ENCODE peak calls at places on chromosome 21, in eight cellular contexts. One of them, this sample, is unnamed.
A peak's percentile ranks its signal among the peaks of the same experiment; 100 is the strongest.

GRCh38 chr21:39120876-39121599 is 62.2 kb downstream of the PSMG1 start:
- DNase-seq in colonic mucosa: peak; percentile 8
- DNase-seq in fibroblast of pulmonary artery: peak; percentile 31
- DNase-seq in MV-4-11: no peak
- DNase-seq in central memory CD4-positive, alpha-beta T cell: no peak
- DNase-seq in activated CD8-positive, alpha-beta T cell treated with anti-CD3 and anti-CD28 coated beads, Interleukin-2, amount 10 ng/mL, durations not matched to agents 7 days and 5 days: no peak
- DNase-seq in psoas muscle: no peak
- DNase-seq in LHCN-M2: no peak
- DNase-seq in this sample: no peak

GRCh38 chr21:45109831-45110492 is 35.6 kb downstream of the ADARB1 start:
- DNase-seq in colonic mucosa: no peak
- DNase-seq in MV-4-11: peak; percentile 99
- DNase-seq in activated CD8-positive, alpha-beta T cell treated with anti-CD3 and anti-CD28 coated beads, Interleukin-2, amount 10 ng/mL, durations not matched to agents 7 days and 5 days: peak; percentile 72
- DNase-seq in fibroblast of pulmonary artery: no peak
- DNase-seq in psoas muscle: no peak
- DNase-seq in central memory CD4-positive, alpha-beta T cell: peak; percentile 20
- DNase-seq in LHCN-M2: peak; percentile 43
- DNase-seq in this sample: peak; percentile 77

GRCh38 chr21:14259669-14260458 is 43.9 kb downstream of the RBM11 start:
- DNase-seq in central memory CD4-positive, alpha-beta T cell: peak; percentile 12
- DNase-seq in LHCN-M2: peak; percentile 34
- DNase-seq in activated CD8-positive, alpha-beta T cell treated with anti-CD3 and anti-CD28 coated beads, Interleukin-2, amount 10 ng/mL, durations not matched to agents 7 days and 5 days: no peak
- DNase-seq in colonic mucosa: peak; percentile 30
- DNase-seq in MV-4-11: peak; percentile 12
- DNase-seq in psoas muscle: no peak
- DNase-seq in fibroblast of pulmonary artery: peak; percentile 78
- DNase-seq in this sample: peak; percentile 28

GRCh38 chr21:44575307-44576024 is 1.9 kb downstream of the KRTAP10-4 start:
- DNase-seq in activated CD8-positive, alpha-beta T cell treated with anti-CD3 and anti-CD28 coated beads, Interleukin-2, amount 10 ng/mL, durations not matched to agents 7 days and 5 days: no peak
- DNase-seq in MV-4-11: no peak
- DNase-seq in colonic mucosa: no peak
- DNase-seq in central memory CD4-positive, alpha-beta T cell: no peak
- DNase-seq in psoas muscle: no peak
- DNase-seq in LHCN-M2: no peak
- DNase-seq in fibroblast of pulmonary artery: no peak
- DNase-seq in this sample: no peak

GRCh38 chr21:43345746-43346409 is 81.1 kb downstream of the SIK1 start:
- DNase-seq in LHCN-M2: peak; percentile 68
- DNase-seq in MV-4-11: peak; percentile 96
- DNase-seq in activated CD8-positive, alpha-beta T cell treated with anti-CD3 and anti-CD28 coated beads, Interleukin-2, amount 10 ng/mL, durations not matched to agents 7 days and 5 days: peak; percentile 35
- DNase-seq in colonic mucosa: no peak
- DNase-seq in psoas muscle: no peak
- DNase-seq in central memory CD4-positive, alpha-beta T cell: no peak
- DNase-seq in fibroblast of pulmonary artery: peak; percentile 96
- DNase-seq in this sample: no peak

GRCh38 chr21:26845750-26846035 is 484 bp upstream of the ADAMTS1 start:
- DNase-seq in MV-4-11: no peak
- DNase-seq in fibroblast of pulmonary artery: no peak
- DNase-seq in colonic mucosa: no peak
- DNase-seq in central memory CD4-positive, alpha-beta T cell: no peak
- DNase-seq in psoas muscle: no peak
- DNase-seq in LHCN-M2: no peak
- DNase-seq in activated CD8-positive, alpha-beta T cell treated with anti-CD3 and anti-CD28 coated beads, Interleukin-2, amount 10 ng/mL, durations not matched to agents 7 days and 5 days: no peak
- DNase-seq in this sample: no peak

GRCh38 chr21:46002841-46003574 is 21.4 kb downstream of the COL6A1 start:
- DNase-seq in MV-4-11: no peak
- DNase-seq in central memory CD4-positive, alpha-beta T cell: no peak
- DNase-seq in fibroblast of pulmonary artery: no peak
- DNase-seq in colonic mucosa: peak; percentile 16
- DNase-seq in LHCN-M2: no peak
- DNase-seq in activated CD8-positive, alpha-beta T cell treated with anti-CD3 and anti-CD28 coated beads, Interleukin-2, amount 10 ng/mL, durations not matched to agents 7 days and 5 days: peak; percentile 13
- DNase-seq in psoas muscle: no peak
- DNase-seq in this sample: no peak

GRCh38 chr21:45356653-45357435 is 48.1 kb upstream of the COL18A1 start:
- DNase-seq in MV-4-11: no peak
- DNase-seq in LHCN-M2: no peak
- DNase-seq in psoas muscle: no peak
- DNase-seq in colonic mucosa: no peak
- DNase-seq in fibroblast of pulmonary artery: no peak
- DNase-seq in activated CD8-positive, alpha-beta T cell treated with anti-CD3 and anti-CD28 coated beads, Interleukin-2, amount 10 ng/mL, durations not matched to agents 7 days and 5 days: no peak
- DNase-seq in central memory CD4-positive, alpha-beta T cell: no peak
- DNase-seq in this sample: no peak

GRCh38 chr21:31647650-31648049 is 11.8 kb upstream of the SOD1 start:
- DNase-seq in activated CD8-positive, alpha-beta T cell treated with anti-CD3 and anti-CD28 coated beads, Interleukin-2, amount 10 ng/mL, durations not matched to agents 7 days and 5 days: no peak
- DNase-seq in colonic mucosa: no peak
- DNase-seq in psoas muscle: no peak
- DNase-seq in central memory CD4-positive, alpha-beta T cell: no peak
- DNase-seq in MV-4-11: no peak
- DNase-seq in LHCN-M2: no peak
- DNase-seq in fibroblast of pulmonary artery: no peak
- DNase-seq in this sample: no peak

GRCh38 chr21:37367758-37368535 is 1.4 kb downstream of the DYRK1A start:
- DNase-seq in fibroblast of pulmonary artery: peak; percentile 46
- DNase-seq in central memory CD4-positive, alpha-beta T cell: peak; percentile 22
- DNase-seq in activated CD8-positive, alpha-beta T cell treated with anti-CD3 and anti-CD28 coated beads, Interleukin-2, amount 10 ng/mL, durations not matched to agents 7 days and 5 days: peak; percentile 58
- DNase-seq in colonic mucosa: peak; percentile 56
- DNase-seq in psoas muscle: peak; percentile 55
- DNase-seq in MV-4-11: no peak
- DNase-seq in LHCN-M2: peak; percentile 40
- DNase-seq in this sample: no peak

GRCh38 chr21:38729745-38730401 is 75.9 kb upstream of the ETS2 start:
- DNase-seq in psoas muscle: no peak
- DNase-seq in MV-4-11: no peak
- DNase-seq in colonic mucosa: no peak
- DNase-seq in fibroblast of pulmonary artery: no peak
- DNase-seq in central memory CD4-positive, alpha-beta T cell: no peak
- DNase-seq in LHCN-M2: peak; percentile 42
- DNase-seq in activated CD8-positive, alpha-beta T cell treated with anti-CD3 and anti-CD28 coated beads, Interleukin-2, amount 10 ng/mL, durations not matched to agents 7 days and 5 days: no peak
- DNase-seq in this sample: no peak

GRCh38 chr21:41895643-41896493 is 16.7 kb upstream of the PRDM15 start:
- DNase-seq in colonic mucosa: no peak
- DNase-seq in MV-4-11: peak; percentile 50
- DNase-seq in psoas muscle: no peak
- DNase-seq in activated CD8-positive, alpha-beta T cell treated with anti-CD3 and anti-CD28 coated beads, Interleukin-2, amount 10 ng/mL, durations not matched to agents 7 days and 5 days: peak; percentile 83
- DNase-seq in LHCN-M2: peak; percentile 14
- DNase-seq in fibroblast of pulmonary artery: no peak
- DNase-seq in central memory CD4-positive, alpha-beta T cell: peak; percentile 28
- DNase-seq in this sample: peak; percentile 77

GRCh38 chr21:35204850-35205564 is 155.9 kb upstream of the RUNX1 start:
- DNase-seq in colonic mucosa: peak; percentile 60
- DNase-seq in activated CD8-positive, alpha-beta T cell treated with anti-CD3 and anti-CD28 coated beads, Interleukin-2, amount 10 ng/mL, durations not matched to agents 7 days and 5 days: no peak
- DNase-seq in MV-4-11: peak; percentile 78
- DNase-seq in psoas muscle: peak; percentile 72
- DNase-seq in fibroblast of pulmonary artery: peak; percentile 98
- DNase-seq in LHCN-M2: no peak
- DNase-seq in central memory CD4-positive, alpha-beta T cell: no peak
- DNase-seq in this sample: no peak

GRCh38 chr21:33849839-33850238 is 65.8 kb downstream of the ATP5PO start:
- DNase-seq in colonic mucosa: no peak
- DNase-seq in central memory CD4-positive, alpha-beta T cell: no peak
- DNase-seq in psoas muscle: no peak
- DNase-seq in activated CD8-positive, alpha-beta T cell treated with anti-CD3 and anti-CD28 coated beads, Interleukin-2, amount 10 ng/mL, durations not matched to agents 7 days and 5 days: no peak
- DNase-seq in fibroblast of pulmonary artery: no peak
- DNase-seq in MV-4-11: no peak
- DNase-seq in LHCN-M2: no peak
- DNase-seq in this sample: no peak

GRCh38 chr21:38244885-38245869 is 11.6 kb upstream of the KCNJ15 start:
- DNase-seq in colonic mucosa: no peak
- DNase-seq in LHCN-M2: peak; percentile 100
- DNase-seq in psoas muscle: peak; percentile 34
- DNase-seq in activated CD8-positive, alpha-beta T cell treated with anti-CD3 and anti-CD28 coated beads, Interleukin-2, amount 10 ng/mL, durations not matched to agents 7 days and 5 days: peak; percentile 80
- DNase-seq in central memory CD4-positive, alpha-beta T cell: peak; percentile 62
- DNase-seq in fibroblast of pulmonary artery: peak; percentile 92
- DNase-seq in MV-4-11: peak; percentile 53
- DNase-seq in this sample: peak; percentile 89

GRCh38 chr21:36888466-36888865 is 78.0 kb downstream of the HLCS start:
- DNase-seq in fibroblast of pulmonary artery: no peak
- DNase-seq in activated CD8-positive, alpha-beta T cell treated with anti-CD3 and anti-CD28 coated beads, Interleukin-2, amount 10 ng/mL, durations not matched to agents 7 days and 5 days: no peak
- DNase-seq in MV-4-11: no peak
- DNase-seq in LHCN-M2: no peak
- DNase-seq in central memory CD4-positive, alpha-beta T cell: no peak
- DNase-seq in colonic mucosa: no peak
- DNase-seq in psoas muscle: no peak
- DNase-seq in this sample: no peak

GRCh38 chr21:45611296-45611695 is 32.2 kb upstream of the PCBP3 start:
- DNase-seq in fibroblast of pulmonary artery: no peak
- DNase-seq in psoas muscle: no peak
- DNase-seq in central memory CD4-positive, alpha-beta T cell: no peak
- DNase-seq in LHCN-M2: no peak
- DNase-seq in activated CD8-positive, alpha-beta T cell treated with anti-CD3 and anti-CD28 coated beads, Interleukin-2, amount 10 ng/mL, durations not matched to agents 7 days and 5 days: no peak
- DNase-seq in colonic mucosa: no peak
- DNase-seq in MV-4-11: no peak
- DNase-seq in this sample: no peak

GRCh38 chr21:28548291-28548690 is 444.4 kb downstream of the LTN1 start:
- DNase-seq in psoas muscle: no peak
- DNase-seq in fibroblast of pulmonary artery: no peak
- DNase-seq in central memory CD4-positive, alpha-beta T cell: no peak
- DNase-seq in activated CD8-positive, alpha-beta T cell treated with anti-CD3 and anti-CD28 coated beads, Interleukin-2, amount 10 ng/mL, durations not matched to agents 7 days and 5 days: no peak
- DNase-seq in colonic mucosa: no peak
- DNase-seq in MV-4-11: no peak
- DNase-seq in LHCN-M2: no peak
- DNase-seq in this sample: no peak

GRCh38 chr21:39613029-39613934 is 542 bp downstream of the B3GALT5 start:
- DNase-seq in central memory CD4-positive, alpha-beta T cell: no peak
- DNase-seq in colonic mucosa: no peak
- DNase-seq in fibroblast of pulmonary artery: no peak
- DNase-seq in psoas muscle: no peak
- DNase-seq in LHCN-M2: no peak
- DNase-seq in activated CD8-positive, alpha-beta T cell treated with anti-CD3 and anti-CD28 coated beads, Interleukin-2, amount 10 ng/mL, durations not matched to agents 7 days and 5 days: no peak
- DNase-seq in MV-4-11: no peak
- DNase-seq in this sample: no peak

GRCh38 chr21:44090332-44090731 is 16.9 kb upstream of the PWP2 start:
- DNase-seq in fibroblast of pulmonary artery: no peak
- DNase-seq in central memory CD4-positive, alpha-beta T cell: no peak
- DNase-seq in psoas muscle: no peak
- DNase-seq in MV-4-11: no peak
- DNase-seq in LHCN-M2: no peak
- DNase-seq in colonic mucosa: peak; percentile 92
- DNase-seq in activated CD8-positive, alpha-beta T cell treated with anti-CD3 and anti-CD28 coated beads, Interleukin-2, amount 10 ng/mL, durations not matched to agents 7 days and 5 days: peak; percentile 24
- DNase-seq in this sample: no peak

GRCh38 chr21:37463083-37463780 is 96.7 kb downstream of the DYRK1A start:
- DNase-seq in LHCN-M2: peak; percentile 54
- DNase-seq in central memory CD4-positive, alpha-beta T cell: peak; percentile 35
- DNase-seq in activated CD8-positive, alpha-beta T cell treated with anti-CD3 and anti-CD28 coated beads, Interleukin-2, amount 10 ng/mL, durations not matched to agents 7 days and 5 days: no peak
- DNase-seq in colonic mucosa: no peak
- DNase-seq in fibroblast of pulmonary artery: peak; percentile 75
- DNase-seq in MV-4-11: peak; percentile 55
- DNase-seq in psoas muscle: no peak
- DNase-seq in this sample: peak; percentile 56

GRCh38 chr21:44822484-44823178 is 4.8 kb upstream of the SUMO3 start:
- DNase-seq in LHCN-M2: no peak
- DNase-seq in fibroblast of pulmonary artery: no peak
- DNase-seq in central memory CD4-positive, alpha-beta T cell: no peak
- DNase-seq in MV-4-11: no peak
- DNase-seq in activated CD8-positive, alpha-beta T cell treated with anti-CD3 and anti-CD28 coated beads, Interleukin-2, amount 10 ng/mL, durations not matched to agents 7 days and 5 days: no peak
- DNase-seq in colonic mucosa: no peak
- DNase-seq in psoas muscle: no peak
- DNase-seq in this sample: no peak

GRCh38 chr21:46127239-46128105 is 27.9 kb downstream of the FTCD start:
- DNase-seq in psoas muscle: peak; percentile 11
- DNase-seq in activated CD8-positive, alpha-beta T cell treated with anti-CD3 and anti-CD28 coated beads, Interleukin-2, amount 10 ng/mL, durations not matched to agents 7 days and 5 days: no peak
- DNase-seq in MV-4-11: no peak
- DNase-seq in fibroblast of pulmonary artery: no peak
- DNase-seq in colonic mucosa: no peak
- DNase-seq in LHCN-M2: no peak
- DNase-seq in central memory CD4-positive, alpha-beta T cell: no peak
- DNase-seq in this sample: no peak

GRCh38 chr21:39863111-39863510 is 4.1 kb upstream of the PCP4 start:
- DNase-seq in LHCN-M2: no peak
- DNase-seq in central memory CD4-positive, alpha-beta T cell: no peak
- DNase-seq in colonic mucosa: peak; percentile 57
- DNase-seq in MV-4-11: no peak
- DNase-seq in psoas muscle: no peak
- DNase-seq in fibroblast of pulmonary artery: no peak
- DNase-seq in activated CD8-positive, alpha-beta T cell treated with anti-CD3 and anti-CD28 coated beads, Interleukin-2, amount 10 ng/mL, durations not matched to agents 7 days and 5 days: no peak
- DNase-seq in this sample: no peak

GRCh38 chr21:42454791-42455190 is 41.2 kb downstream of the RSPH1 start:
- DNase-seq in colonic mucosa: no peak
- DNase-seq in central memory CD4-positive, alpha-beta T cell: no peak
- DNase-seq in fibroblast of pulmonary artery: no peak
- DNase-seq in psoas muscle: no peak
- DNase-seq in LHCN-M2: no peak
- DNase-seq in activated CD8-positive, alpha-beta T cell treated with anti-CD3 and anti-CD28 coated beads, Interleukin-2, amount 10 ng/mL, durations not matched to agents 7 days and 5 days: no peak
- DNase-seq in MV-4-11: no peak
- DNase-seq in this sample: no peak

GRCh38 chr21:42836767-42837301 is 42.5 kb downstream of the WDR4 start:
- DNase-seq in LHCN-M2: no peak
- DNase-seq in colonic mucosa: peak; percentile 15
- DNase-seq in fibroblast of pulmonary artery: no peak
- DNase-seq in activated CD8-positive, alpha-beta T cell treated with anti-CD3 and anti-CD28 coated beads, Interleukin-2, amount 10 ng/mL, durations not matched to agents 7 days and 5 days: peak; percentile 19
- DNase-seq in central memory CD4-positive, alpha-beta T cell: no peak
- DNase-seq in psoas muscle: no peak
- DNase-seq in MV-4-11: no peak
- DNase-seq in this sample: no peak

GRCh38 chr21:36723371-36723881 is 24.5 kb downstream of the SIM2 start:
- DNase-seq in central memory CD4-positive, alpha-beta T cell: no peak
- DNase-seq in colonic mucosa: no peak
- DNase-seq in LHCN-M2: no peak
- DNase-seq in psoas muscle: no peak
- DNase-seq in activated CD8-positive, alpha-beta T cell treated with anti-CD3 and anti-CD28 coated beads, Interleukin-2, amount 10 ng/mL, durations not matched to agents 7 days and 5 days: no peak
- DNase-seq in fibroblast of pulmonary artery: no peak
- DNase-seq in MV-4-11: no peak
- DNase-seq in this sample: no peak

GRCh38 chr21:33360871-33361602 is 36.3 kb downstream of the IFNAR1 start:
- DNase-seq in colonic mucosa: peak; percentile 89
- DNase-seq in fibroblast of pulmonary artery: peak; percentile 69
- DNase-seq in central memory CD4-positive, alpha-beta T cell: peak; percentile 80
- DNase-seq in MV-4-11: peak; percentile 55
- DNase-seq in psoas muscle: peak; percentile 73
- DNase-seq in activated CD8-positive, alpha-beta T cell treated with anti-CD3 and anti-CD28 coated beads, Interleukin-2, amount 10 ng/mL, durations not matched to agents 7 days and 5 days: peak; percentile 89
- DNase-seq in LHCN-M2: peak; percentile 55
- DNase-seq in this sample: peak; percentile 77

GRCh38 chr21:36910581-36911307 is 55.7 kb downstream of the HLCS start:
- DNase-seq in psoas muscle: no peak
- DNase-seq in colonic mucosa: no peak
- DNase-seq in LHCN-M2: peak; percentile 73
- DNase-seq in MV-4-11: no peak
- DNase-seq in fibroblast of pulmonary artery: peak; percentile 76
- DNase-seq in central memory CD4-positive, alpha-beta T cell: no peak
- DNase-seq in activated CD8-positive, alpha-beta T cell treated with anti-CD3 and anti-CD28 coated beads, Interleukin-2, amount 10 ng/mL, durations not matched to agents 7 days and 5 days: no peak
- DNase-seq in this sample: no peak

GRCh38 chr21:40622531-40622930 is 224.4 kb downstream of the DSCAM start:
- DNase-seq in central memory CD4-positive, alpha-beta T cell: no peak
- DNase-seq in LHCN-M2: no peak
- DNase-seq in colonic mucosa: no peak
- DNase-seq in MV-4-11: no peak
- DNase-seq in fibroblast of pulmonary artery: no peak
- DNase-seq in psoas muscle: no peak
- DNase-seq in activated CD8-positive, alpha-beta T cell treated with anti-CD3 and anti-CD28 coated beads, Interleukin-2, amount 10 ng/mL, durations not matched to agents 7 days and 5 days: no peak
- DNase-seq in this sample: no peak

GRCh38 chr21:30345014-30345413 is 3.4 kb downstream of the KRTAP23-1 start:
- DNase-seq in MV-4-11: no peak
- DNase-seq in colonic mucosa: no peak
- DNase-seq in LHCN-M2: no peak
- DNase-seq in psoas muscle: no peak
- DNase-seq in fibroblast of pulmonary artery: no peak
- DNase-seq in activated CD8-positive, alpha-beta T cell treated with anti-CD3 and anti-CD28 coated beads, Interleukin-2, amount 10 ng/mL, durations not matched to agents 7 days and 5 days: no peak
- DNase-seq in central memory CD4-positive, alpha-beta T cell: no peak
- DNase-seq in this sample: no peak

GRCh38 chr21:22961248-22961647 is 1963.0 kb downstream of the NCAM2 start:
- DNase-seq in activated CD8-positive, alpha-beta T cell treated with anti-CD3 and anti-CD28 coated beads, Interleukin-2, amount 10 ng/mL, durations not matched to agents 7 days and 5 days: no peak
- DNase-seq in LHCN-M2: no peak
- DNase-seq in psoas muscle: no peak
- DNase-seq in central memory CD4-positive, alpha-beta T cell: no peak
- DNase-seq in fibroblast of pulmonary artery: no peak
- DNase-seq in colonic mucosa: no peak
- DNase-seq in MV-4-11: peak; percentile 2
- DNase-seq in this sample: peak; percentile 9

GRCh38 chr21:29557200-29557599 is 258.5 kb downstream of the BACH1 start:
- DNase-seq in fibroblast of pulmonary artery: peak; percentile 9
- DNase-seq in central memory CD4-positive, alpha-beta T cell: no peak
- DNase-seq in psoas muscle: no peak
- DNase-seq in LHCN-M2: no peak
- DNase-seq in colonic mucosa: no peak
- DNase-seq in MV-4-11: peak; percentile 67
- DNase-seq in activated CD8-positive, alpha-beta T cell treated with anti-CD3 and anti-CD28 coated beads, Interleukin-2, amount 10 ng/mL, durations not matched to agents 7 days and 5 days: no peak
- DNase-seq in this sample: no peak

GRCh38 chr21:27776925-27777553 is 810.2 kb upstream of the ADAMTS5 start:
- DNase-seq in central memory CD4-positive, alpha-beta T cell: no peak
- DNase-seq in colonic mucosa: no peak
- DNase-seq in fibroblast of pulmonary artery: peak; percentile 48
- DNase-seq in activated CD8-positive, alpha-beta T cell treated with anti-CD3 and anti-CD28 coated beads, Interleukin-2, amount 10 ng/mL, durations not matched to agents 7 days and 5 days: no peak
- DNase-seq in MV-4-11: peak; percentile 25
- DNase-seq in psoas muscle: no peak
- DNase-seq in LHCN-M2: no peak
- DNase-seq in this sample: no peak

This sample was measured in Jurkat, Clone E6-1.